ENCODE peak calls at places on chromosomes 3 and 15, in four cellular contexts. I is MCF 10A, H is endothelial cell, B is cardiac fibroblast. M is an unnamed sample.

GRCh38 chr3:194204036-194204792 is 68.3 kb downstream of the HES1 start:
- DNase-seq in I (no peak), H (peak), B (no peak), M (no peak)

GRCh38 chr15:70504305-70504951 is 258.9 kb downstream of the UACA start:
- DNase-seq in I (peak), H (no peak), B (peak), M (no peak)

GRCh38 chr3:170528731-170529130 is 57.1 kb downstream of the SLC7A14 start:
- DNase-seq in I (no peak), H (no peak), B (no peak), M (no peak)

GRCh38 chr3:46985588-46985987 is 6.1 kb downstream of the NBEAL2 start:
- DNase-seq in I (no peak), H (no peak), B (no peak), M (no peak)

GRCh38 chr3:160224256-160224655 is 966 bp upstream of the C3orf80 start:
- DNase-seq in I (no peak), H (no peak), B (no peak), M (no peak)

GRCh38 chr3:150945226-150945625 is 27.3 kb downstream of the CLRN1 start:
- DNase-seq in I (peak), H (no peak), B (peak), M (peak)

GRCh38 chr3:71210257-71211002 is 373.1 kb downstream of the FOXP1 start:
- DNase-seq in I (peak), H (no peak), B (peak), M (no peak)

GRCh38 chr3:59641169-59641914 is 591.5 kb upstream of the CFAP20DC start:
- DNase-seq in I (peak), H (no peak), B (peak), M (no peak)

GRCh38 chr3:104628185-104628789 is 738.4 kb upstream of the ALCAM start:
- DNase-seq in I (peak), H (no peak), B (peak), M (peak)

GRCh38 chr15:49815937-49816336 is 195.1 kb downstream of the DTWD1 start:
- DNase-seq in I (no peak), H (no peak), B (peak), M (peak)

GRCh38 chr3:24270744-24271143 is 223.9 kb downstream of the THRB start:
- DNase-seq in I (no peak), H (no peak), B (no peak), M (no peak)

GRCh38 chr3:126528800-126529541 is 5.0 kb downstream of the CHST13 start:
- DNase-seq in I (no peak), H (no peak), B (peak), M (peak)
- TF ChIP-seq CTCF in I (no peak), H (no peak), B (no peak), M (peak)

GRCh38 chr3:9279959-9280358 is 30.5 kb upstream of the SRGAP3 start:
- DNase-seq in I (no peak), H (no peak), B (peak), M (no peak)

GRCh38 chr3:9278085-9278484 is 28.6 kb upstream of the SRGAP3 start:
- DNase-seq in I (no peak), H (no peak), B (no peak), M (no peak)

GRCh38 chr3:9278498-9278897 is 29.1 kb upstream of the SRGAP3 start:
- DNase-seq in I (no peak), H (no peak), B (no peak), M (no peak)

GRCh38 chr3:9276761-9277370 is 27.4 kb upstream of the SRGAP3 start:
- DNase-seq in I (no peak), H (no peak), B (no peak), M (no peak)

GRCh38 chr3:9280477-9281219 is 31.2 kb upstream of the SRGAP3 start:
- DNase-seq in I (no peak), H (no peak), B (no peak), M (no peak)
- TF ChIP-seq CTCF in I (no peak), H (no peak), B (no peak), M (no peak)

GRCh38 chr3:128617557-128618397 is 32.8 kb downstream of the RPN1 start:
- DNase-seq in I (peak), H (peak), B (peak), M (peak)
- TF ChIP-seq CTCF in I (peak), H (peak), B (peak), M (peak)

GRCh38 chr3:21169858-21170257 is 581.2 kb downstream of the ZNF385D start:
- DNase-seq in I (no peak), H (no peak), B (no peak), M (no peak)

GRCh38 chr3:21174461-21174860 is 576.5 kb downstream of the ZNF385D start:
- DNase-seq in I (peak), H (no peak), B (peak), M (no peak)

DNA sequence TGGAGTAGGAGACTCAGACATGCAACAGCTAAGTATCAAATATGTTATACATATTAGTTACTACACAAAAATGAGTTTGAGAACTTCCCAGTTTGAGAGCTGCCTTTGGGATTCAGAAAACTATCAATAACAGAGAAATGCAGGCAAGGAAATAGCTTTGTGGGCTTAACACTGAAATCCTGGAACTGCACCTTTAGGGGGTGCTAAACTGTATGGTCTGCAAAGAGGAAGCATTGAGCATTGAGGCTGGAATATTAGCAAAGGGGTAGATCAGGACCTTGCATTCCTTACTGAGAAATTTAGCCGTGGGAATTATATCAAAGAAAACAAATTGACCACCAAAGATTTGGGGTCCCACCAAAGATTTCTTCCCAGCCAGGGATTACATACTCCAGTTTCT is 580.0 kb downstream of the ZNF385D start:
- DNase-seq in I (peak), H (peak), B (peak), M (no peak)
- TF ChIP-seq CTCF in I (peak), H (peak), B (peak), M (peak)

GRCh38 chr3:84141571-84141970 is 817.2 kb upstream of the CADM2 start:
- DNase-seq in I (no peak), H (no peak), B (no peak), M (no peak)

DNA sequence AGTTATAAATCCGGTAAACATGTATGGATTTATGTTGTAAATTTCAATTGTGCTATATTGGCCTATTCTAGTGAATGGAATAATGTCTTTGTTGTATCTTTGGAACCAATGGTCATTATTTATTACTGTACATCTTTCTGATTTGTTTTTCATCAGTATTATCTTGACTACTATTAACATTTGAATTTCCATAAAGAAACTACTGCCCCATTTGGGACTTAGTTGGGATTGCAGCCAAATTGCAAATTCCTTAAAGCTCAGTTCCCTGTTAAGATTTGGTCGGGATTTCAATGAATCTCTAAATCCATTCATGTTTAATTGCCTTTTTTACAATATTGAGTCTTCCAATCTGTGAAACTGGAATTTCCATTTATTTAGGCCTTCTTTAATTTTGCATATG is 822.4 kb upstream of the CADM2 start:
- DNase-seq in I (peak), H (no peak), B (no peak), M (no peak)
- TF ChIP-seq CTCF in I (peak), H (no peak), B (no peak), M (no peak)

GRCh38 chr15:88701561-88702095 is 62.8 kb downstream of the ISG20 start:
- DNase-seq in I (peak), H (peak), B (peak), M (no peak)
- TF ChIP-seq CTCF in I (peak), H (peak), B (peak), M (no peak)

GRCh38 chr3:19025441-19025840 is 122.9 kb upstream of the KCNH8 start:
- DNase-seq in I (no peak), H (no peak), B (no peak), M (no peak)

DNA sequence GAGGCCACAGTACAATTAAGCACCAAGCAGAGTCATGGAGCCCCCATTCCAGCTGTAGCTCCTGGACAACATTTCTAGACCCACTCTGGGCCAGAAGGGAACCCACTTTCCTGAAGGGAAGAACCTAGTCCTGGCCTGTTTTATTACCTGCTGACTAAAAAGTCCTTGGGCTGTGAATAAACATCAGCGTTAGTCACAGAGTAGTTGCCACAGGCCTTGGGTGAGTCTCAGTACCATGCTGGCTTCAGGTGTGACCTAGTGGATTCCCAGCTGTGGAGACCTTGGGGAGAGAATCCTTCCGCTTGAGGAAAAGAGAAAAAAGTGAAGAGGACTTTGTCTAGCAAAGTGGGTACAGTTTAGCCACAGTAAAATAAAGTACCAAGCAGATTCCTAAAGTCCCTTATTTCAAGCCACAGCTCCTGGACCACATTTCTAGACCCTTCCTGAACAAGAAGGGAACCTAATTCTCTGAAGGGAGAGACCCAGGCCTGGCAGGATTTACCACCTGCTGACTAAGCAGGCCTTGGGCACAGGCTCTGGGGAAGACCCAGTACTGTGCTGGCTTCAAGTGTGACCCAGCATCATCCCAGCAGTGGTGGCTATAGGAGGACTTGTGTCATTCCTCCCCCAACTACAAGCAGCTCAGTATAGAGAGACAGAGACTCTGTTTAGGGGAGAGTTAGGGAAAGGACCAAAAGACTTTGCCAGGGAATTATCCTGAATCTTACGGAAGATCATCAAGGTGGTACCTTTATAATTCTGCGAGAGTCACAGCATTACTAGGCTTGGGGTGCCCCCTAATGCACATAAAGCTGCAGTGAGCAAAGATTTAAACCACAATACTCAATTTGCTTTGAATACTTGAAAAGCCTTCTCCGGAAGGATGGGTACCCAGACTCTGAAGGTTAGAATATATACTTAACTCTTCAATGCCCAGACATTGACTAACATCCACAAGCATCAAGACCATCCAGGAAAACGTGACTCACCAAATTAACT is 118.2 kb upstream of the KCNH8 start:
- DNase-seq in I (peak), H (no peak), B (no peak), M (no peak)
- TF ChIP-seq CTCF in I (no peak), H (no peak), B (no peak), M (no peak)